ENCODE peak calls at places on chromosomes 6 and 20, in ten cellular contexts. One of them, this sample, is unnamed.

GRCh38 chr20:62367483-62368302 is 581 bp upstream of the LAMA5 start:
- DNase-seq in colonic mucosa: no peak
- DNase-seq in endothelial cell: no peak
- DNase-seq in cardiac fibroblast: no peak
- DNase-seq in mesothelial cell of epicardium: peak
- DNase-seq in epithelial cell of esophagus: no peak
- DNase-seq in lower lobe of right lung: no peak
- DNase-seq in ovary: no peak
- DNase-seq in fibroblast of lung: no peak
- DNase-seq in AG04449: no peak
- DNase-seq in this sample: peak

GRCh38 chr20:33299111-33299603 is 16.1 kb downstream of the BPIFB1 start:
- DNase-seq in mesothelial cell of epicardium: peak
- DNase-seq in endothelial cell: peak
- DNase-seq in colonic mucosa: peak
- DNase-seq in fibroblast of lung: peak
- DNase-seq in cardiac fibroblast: peak
- DNase-seq in ovary: peak
- DNase-seq in lower lobe of right lung: peak
- DNase-seq in epithelial cell of esophagus: peak
- DNase-seq in AG04449: no peak
- DNase-seq in this sample: peak

GRCh38 chr6:38503032-38503784 is 136.5 kb downstream of the BTBD9 start:
- DNase-seq in epithelial cell of esophagus: no peak
- DNase-seq in mesothelial cell of epicardium: no peak
- DNase-seq in colonic mucosa: no peak
- DNase-seq in cardiac fibroblast: no peak
- DNase-seq in ovary: no peak
- DNase-seq in AG04449: no peak
- DNase-seq in endothelial cell: no peak
- DNase-seq in lower lobe of right lung: no peak
- DNase-seq in fibroblast of lung: no peak
- DNase-seq in this sample: no peak

GRCh38 chr6:29941476-29941875 is 856 bp upstream of the HLA-A start:
- DNase-seq in fibroblast of lung: peak
- DNase-seq in colonic mucosa: no peak
- DNase-seq in lower lobe of right lung: no peak
- DNase-seq in epithelial cell of esophagus: peak
- DNase-seq in cardiac fibroblast: no peak
- DNase-seq in AG04449: no peak
- DNase-seq in mesothelial cell of epicardium: no peak
- DNase-seq in endothelial cell: no peak
- DNase-seq in ovary: no peak
- DNase-seq in this sample: no peak

GRCh38 chr20:19834287-19834686 is 76.2 kb downstream of the RIN2 start:
- DNase-seq in lower lobe of right lung: no peak
- DNase-seq in cardiac fibroblast: no peak
- DNase-seq in epithelial cell of esophagus: no peak
- DNase-seq in AG04449: no peak
- DNase-seq in mesothelial cell of epicardium: no peak
- DNase-seq in endothelial cell: no peak
- DNase-seq in fibroblast of lung: no peak
- DNase-seq in colonic mucosa: no peak
- DNase-seq in ovary: no peak
- DNase-seq in this sample: no peak

GRCh38 chr6:50986319-50986718 is 167.6 kb downstream of the TFAP2B start:
- DNase-seq in cardiac fibroblast: no peak
- DNase-seq in lower lobe of right lung: no peak
- DNase-seq in ovary: no peak
- DNase-seq in colonic mucosa: no peak
- DNase-seq in fibroblast of lung: no peak
- DNase-seq in epithelial cell of esophagus: peak
- DNase-seq in mesothelial cell of epicardium: no peak
- DNase-seq in endothelial cell: no peak
- DNase-seq in AG04449: no peak
- DNase-seq in this sample: no peak

GRCh38 chr6:66421570-66421969 is 714.5 kb upstream of the EYS start:
- DNase-seq in endothelial cell: peak
- DNase-seq in mesothelial cell of epicardium: no peak
- DNase-seq in lower lobe of right lung: no peak
- DNase-seq in ovary: no peak
- DNase-seq in cardiac fibroblast: peak
- DNase-seq in AG04449: no peak
- DNase-seq in fibroblast of lung: peak
- DNase-seq in colonic mucosa: no peak
- DNase-seq in epithelial cell of esophagus: no peak
- DNase-seq in this sample: peak

GRCh38 chr20:46220808-46221207 is 87.5 kb downstream of the CDH22 start:
- DNase-seq in endothelial cell: no peak
- DNase-seq in lower lobe of right lung: no peak
- DNase-seq in cardiac fibroblast: no peak
- DNase-seq in AG04449: no peak
- DNase-seq in ovary: no peak
- DNase-seq in mesothelial cell of epicardium: no peak
- DNase-seq in colonic mucosa: no peak
- DNase-seq in fibroblast of lung: no peak
- DNase-seq in epithelial cell of esophagus: no peak
- DNase-seq in this sample: peak

GRCh38 chr20:41905186-41905585 is 287.0 kb upstream of the CHD6 start:
- DNase-seq in mesothelial cell of epicardium: no peak
- DNase-seq in epithelial cell of esophagus: no peak
- DNase-seq in AG04449: no peak
- DNase-seq in cardiac fibroblast: no peak
- DNase-seq in lower lobe of right lung: no peak
- DNase-seq in fibroblast of lung: no peak
- DNase-seq in endothelial cell: no peak
- DNase-seq in ovary: no peak
- DNase-seq in colonic mucosa: no peak
- DNase-seq in this sample: no peak

GRCh38 chr6:90599151-90599550 is 12.3 kb upstream of the MAP3K7 start:
- DNase-seq in fibroblast of lung: no peak
- DNase-seq in AG04449: no peak
- DNase-seq in endothelial cell: no peak
- DNase-seq in epithelial cell of esophagus: no peak
- DNase-seq in lower lobe of right lung: no peak
- DNase-seq in cardiac fibroblast: no peak
- DNase-seq in mesothelial cell of epicardium: no peak
- DNase-seq in ovary: no peak
- DNase-seq in colonic mucosa: no peak
- DNase-seq in this sample: no peak

GRCh38 chr20:47984437-47984836 is 199.2 kb upstream of the SULF2 start:
- DNase-seq in endothelial cell: no peak
- DNase-seq in AG04449: no peak
- DNase-seq in ovary: no peak
- DNase-seq in lower lobe of right lung: no peak
- DNase-seq in epithelial cell of esophagus: no peak
- DNase-seq in mesothelial cell of epicardium: no peak
- DNase-seq in colonic mucosa: no peak
- DNase-seq in fibroblast of lung: no peak
- DNase-seq in cardiac fibroblast: no peak
- DNase-seq in this sample: no peak

GRCh38 chr6:44010411-44011349 is 116.6 kb downstream of the MRPL14 start:
- DNase-seq in endothelial cell: no peak
- DNase-seq in lower lobe of right lung: no peak
- DNase-seq in mesothelial cell of epicardium: no peak
- DNase-seq in AG04449: peak
- DNase-seq in epithelial cell of esophagus: peak
- DNase-seq in cardiac fibroblast: peak
- DNase-seq in fibroblast of lung: peak
- DNase-seq in colonic mucosa: no peak
- DNase-seq in ovary: no peak
- DNase-seq in this sample: no peak

GRCh38 chr6:148593130-148593812 is 153.6 kb upstream of the UST start:
- DNase-seq in epithelial cell of esophagus: no peak
- DNase-seq in fibroblast of lung: peak
- DNase-seq in AG04449: no peak
- DNase-seq in lower lobe of right lung: peak
- DNase-seq in colonic mucosa: no peak
- DNase-seq in cardiac fibroblast: peak
- DNase-seq in mesothelial cell of epicardium: no peak
- DNase-seq in endothelial cell: no peak
- DNase-seq in ovary: no peak
- DNase-seq in this sample: no peak

GRCh38 chr6:116444092-116444491 is 17.1 kb upstream of the CALHM6 start:
- DNase-seq in epithelial cell of esophagus: peak
- DNase-seq in fibroblast of lung: peak
- DNase-seq in cardiac fibroblast: peak
- DNase-seq in endothelial cell: no peak
- DNase-seq in colonic mucosa: no peak
- DNase-seq in ovary: no peak
- DNase-seq in mesothelial cell of epicardium: no peak
- DNase-seq in AG04449: no peak
- DNase-seq in lower lobe of right lung: no peak
- DNase-seq in this sample: no peak

GRCh38 chr20:45341939-45342862 is 6.0 kb downstream of the SDC4 start:
- DNase-seq in cardiac fibroblast: peak
- DNase-seq in mesothelial cell of epicardium: peak
- DNase-seq in AG04449: no peak
- DNase-seq in epithelial cell of esophagus: no peak
- DNase-seq in endothelial cell: peak
- DNase-seq in ovary: peak
- DNase-seq in fibroblast of lung: no peak
- DNase-seq in colonic mucosa: peak
- DNase-seq in lower lobe of right lung: peak
- DNase-seq in this sample: no peak

GRCh38 chr6:144955853-144956252 is 670.7 kb downstream of the UTRN start:
- DNase-seq in ovary: no peak
- DNase-seq in mesothelial cell of epicardium: no peak
- DNase-seq in endothelial cell: no peak
- DNase-seq in AG04449: peak
- DNase-seq in lower lobe of right lung: no peak
- DNase-seq in cardiac fibroblast: peak
- DNase-seq in epithelial cell of esophagus: peak
- DNase-seq in colonic mucosa: no peak
- DNase-seq in fibroblast of lung: no peak
- DNase-seq in this sample: no peak

GRCh38 chr6:88238065-88238464 is 71.9 kb upstream of the CNR1 start:
- DNase-seq in epithelial cell of esophagus: peak
- DNase-seq in colonic mucosa: peak
- DNase-seq in mesothelial cell of epicardium: no peak
- DNase-seq in lower lobe of right lung: no peak
- DNase-seq in fibroblast of lung: no peak
- DNase-seq in ovary: no peak
- DNase-seq in endothelial cell: peak
- DNase-seq in AG04449: no peak
- DNase-seq in cardiac fibroblast: peak
- DNase-seq in this sample: no peak
- TF ChIP-seq CTCF in epithelial cell of esophagus: peak
- TF ChIP-seq CTCF in colonic mucosa: peak
- TF ChIP-seq CTCF in mesothelial cell of epicardium: peak
- TF ChIP-seq CTCF in lower lobe of right lung: peak
- TF ChIP-seq CTCF in fibroblast of lung: no peak
- TF ChIP-seq CTCF in ovary: no peak
- TF ChIP-seq CTCF in endothelial cell: peak
- TF ChIP-seq CTCF in AG04449: no peak
- TF ChIP-seq CTCF in cardiac fibroblast: peak
- TF ChIP-seq CTCF in this sample: no peak

DNA sequence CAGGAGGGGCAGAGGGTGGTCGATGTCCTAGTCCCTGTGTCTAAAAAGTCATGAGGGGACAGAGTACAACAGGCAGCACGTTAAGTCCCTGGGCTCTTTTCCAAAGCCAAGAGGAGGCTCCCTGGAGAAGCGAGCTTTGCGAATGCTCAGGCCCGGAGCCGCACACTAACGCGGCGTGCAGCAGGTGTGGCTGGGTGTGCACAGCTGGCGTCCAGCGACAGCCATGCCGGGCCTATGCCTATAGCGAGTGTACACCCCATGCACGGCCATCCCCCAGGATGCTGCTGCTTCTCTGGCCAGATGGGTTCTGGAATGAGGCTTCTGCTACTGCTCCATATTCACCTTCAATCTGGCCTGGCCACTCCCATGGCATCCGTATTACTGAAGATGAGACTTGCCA is 131.3 kb downstream of the PRND start:
- DNase-seq in colonic mucosa: no peak
- DNase-seq in mesothelial cell of epicardium: no peak
- DNase-seq in epithelial cell of esophagus: no peak
- DNase-seq in AG04449: no peak
- DNase-seq in endothelial cell: no peak
- DNase-seq in fibroblast of lung: no peak
- DNase-seq in cardiac fibroblast: no peak
- DNase-seq in ovary: no peak
- DNase-seq in lower lobe of right lung: no peak
- DNase-seq in this sample: peak
- TF ChIP-seq CTCF in colonic mucosa: no peak
- TF ChIP-seq CTCF in mesothelial cell of epicardium: no peak
- TF ChIP-seq CTCF in epithelial cell of esophagus: no peak
- TF ChIP-seq CTCF in AG04449: no peak
- TF ChIP-seq CTCF in endothelial cell: no peak
- TF ChIP-seq CTCF in fibroblast of lung: no peak
- TF ChIP-seq CTCF in cardiac fibroblast: no peak
- TF ChIP-seq CTCF in ovary: no peak
- TF ChIP-seq CTCF in lower lobe of right lung: no peak
- TF ChIP-seq CTCF in this sample: no peak

GRCh38 chr20:60340232-60340631 is 382.0 kb downstream of the CDH26 start:
- DNase-seq in AG04449: no peak
- DNase-seq in epithelial cell of esophagus: no peak
- DNase-seq in ovary: no peak
- DNase-seq in colonic mucosa: no peak
- DNase-seq in lower lobe of right lung: no peak
- DNase-seq in cardiac fibroblast: no peak
- DNase-seq in endothelial cell: no peak
- DNase-seq in mesothelial cell of epicardium: no peak
- DNase-seq in fibroblast of lung: no peak
- DNase-seq in this sample: no peak
- TF ChIP-seq CTCF in AG04449: no peak
- TF ChIP-seq CTCF in epithelial cell of esophagus: no peak
- TF ChIP-seq CTCF in ovary: no peak
- TF ChIP-seq CTCF in colonic mucosa: no peak
- TF ChIP-seq CTCF in lower lobe of right lung: no peak
- TF ChIP-seq CTCF in cardiac fibroblast: no peak
- TF ChIP-seq CTCF in endothelial cell: no peak
- TF ChIP-seq CTCF in mesothelial cell of epicardium: no peak
- TF ChIP-seq CTCF in fibroblast of lung: no peak
- TF ChIP-seq CTCF in this sample: no peak

DNA sequence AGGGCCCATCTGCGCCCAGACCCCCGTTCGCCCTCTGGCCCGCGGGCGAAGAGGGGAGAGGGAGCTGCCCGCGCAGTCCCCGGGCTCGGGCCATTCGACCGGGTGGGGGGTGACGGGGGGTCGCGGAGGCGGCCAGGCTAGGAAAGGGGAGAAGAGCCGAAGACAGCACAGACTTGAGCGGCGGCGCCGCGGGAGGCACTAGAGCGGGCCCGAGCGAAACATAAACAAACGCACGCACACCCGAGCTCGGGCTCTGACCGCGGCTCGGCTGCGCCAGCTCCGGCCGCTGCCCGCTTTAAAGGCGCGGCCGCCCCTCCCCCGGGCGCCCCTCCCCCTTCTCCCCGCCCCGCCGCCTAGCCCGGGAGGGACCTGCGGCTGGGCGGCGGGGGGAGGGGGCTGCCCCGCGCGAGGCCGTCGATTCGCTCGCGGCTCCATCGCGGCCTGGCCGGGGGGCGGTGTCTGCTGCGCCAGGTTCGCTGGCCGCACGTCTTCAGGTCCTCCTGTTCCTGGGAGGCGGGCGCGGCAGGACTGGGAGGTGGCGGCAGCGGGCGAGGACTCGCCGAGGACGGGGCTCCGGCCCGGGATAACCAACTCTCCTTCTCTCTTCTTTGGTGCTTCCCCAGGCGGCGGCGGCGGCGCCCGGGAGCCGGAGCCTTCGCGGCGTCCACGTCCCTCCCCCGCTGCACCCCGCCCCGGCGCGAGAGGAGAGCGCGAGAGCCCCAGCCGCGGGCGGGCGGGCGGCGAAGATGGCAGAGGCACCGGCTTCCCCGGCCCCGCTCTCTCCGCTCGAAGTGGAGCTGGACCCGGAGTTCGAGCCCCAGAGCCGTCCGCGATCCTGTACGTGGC is at the start of gene FOXO3:
- DNase-seq in ovary: peak
- DNase-seq in fibroblast of lung: peak
- DNase-seq in colonic mucosa: peak
- DNase-seq in AG04449: no peak
- DNase-seq in endothelial cell: peak
- DNase-seq in epithelial cell of esophagus: peak
- DNase-seq in mesothelial cell of epicardium: peak
- DNase-seq in lower lobe of right lung: peak
- DNase-seq in cardiac fibroblast: peak
- DNase-seq in this sample: peak
- TF ChIP-seq CTCF in ovary: no peak
- TF ChIP-seq CTCF in fibroblast of lung: no peak
- TF ChIP-seq CTCF in colonic mucosa: no peak
- TF ChIP-seq CTCF in AG04449: no peak
- TF ChIP-seq CTCF in endothelial cell: no peak
- TF ChIP-seq CTCF in epithelial cell of esophagus: no peak
- TF ChIP-seq CTCF in mesothelial cell of epicardium: no peak
- TF ChIP-seq CTCF in lower lobe of right lung: no peak
- TF ChIP-seq CTCF in cardiac fibroblast: no peak
- TF ChIP-seq CTCF in this sample: no peak